ENCODE peak calls at places on chromosome 5, in ten cellular contexts. One of them, this sample, is unnamed.

GRCh38 chr5:55037046-55037771 is 13.2 kb downstream of the GZMK start:
- DNase-seq in AG08396: no peak
- DNase-seq in AG09319: no peak
- DNase-seq in NCI-H2171 treated with DMSO at 0.1 percent for 48 hours: no peak
- DNase-seq in left lung: no peak
- DNase-seq in breast epithelium: no peak
- DNase-seq in glutamatergic neuron: no peak
- DNase-seq in Peyer's patch: peak
- DNase-seq in neuronal stem cell: no peak
- DNase-seq in heart left ventricle: no peak
- DNase-seq in this sample: no peak

GRCh38 chr5:17359451-17359965 is 138.5 kb upstream of the TAF11L2 start:
- DNase-seq in neuronal stem cell: no peak
- DNase-seq in AG09319: peak
- DNase-seq in AG08396: peak
- DNase-seq in glutamatergic neuron: no peak
- DNase-seq in breast epithelium: no peak
- DNase-seq in left lung: no peak
- DNase-seq in heart left ventricle: no peak
- DNase-seq in Peyer's patch: no peak
- DNase-seq in NCI-H2171 treated with DMSO at 0.1 percent for 48 hours: no peak
- DNase-seq in this sample: no peak

GRCh38 chr5:65480306-65480865 is 1.3 kb downstream of the ADAMTS6 start:
- DNase-seq in neuronal stem cell: no peak
- DNase-seq in breast epithelium: peak
- DNase-seq in Peyer's patch: peak
- DNase-seq in glutamatergic neuron: peak
- DNase-seq in heart left ventricle: peak
- DNase-seq in AG08396: peak
- DNase-seq in AG09319: peak
- DNase-seq in NCI-H2171 treated with DMSO at 0.1 percent for 48 hours: peak
- DNase-seq in left lung: no peak
- DNase-seq in this sample: peak

GRCh38 chr5:141677415-141677814 is 4.6 kb downstream of the ARAP3 start:
- DNase-seq in NCI-H2171 treated with DMSO at 0.1 percent for 48 hours: no peak
- DNase-seq in heart left ventricle: no peak
- DNase-seq in left lung: no peak
- DNase-seq in AG08396: no peak
- DNase-seq in glutamatergic neuron: peak
- DNase-seq in AG09319: no peak
- DNase-seq in Peyer's patch: no peak
- DNase-seq in breast epithelium: no peak
- DNase-seq in neuronal stem cell: no peak
- DNase-seq in this sample: no peak

GRCh38 chr5:39547548-39548154 is 122.9 kb upstream of the DAB2 start:
- DNase-seq in AG08396: peak
- DNase-seq in neuronal stem cell: peak
- DNase-seq in NCI-H2171 treated with DMSO at 0.1 percent for 48 hours: peak
- DNase-seq in glutamatergic neuron: no peak
- DNase-seq in heart left ventricle: no peak
- DNase-seq in AG09319: peak
- DNase-seq in breast epithelium: no peak
- DNase-seq in left lung: no peak
- DNase-seq in Peyer's patch: no peak
- DNase-seq in this sample: peak

GRCh38 chr5:23727271-23727670 is 219.9 kb downstream of the PRDM9 start:
- DNase-seq in breast epithelium: no peak
- DNase-seq in heart left ventricle: no peak
- DNase-seq in AG08396: no peak
- DNase-seq in left lung: no peak
- DNase-seq in AG09319: no peak
- DNase-seq in neuronal stem cell: no peak
- DNase-seq in NCI-H2171 treated with DMSO at 0.1 percent for 48 hours: peak
- DNase-seq in Peyer's patch: no peak
- DNase-seq in glutamatergic neuron: no peak
- DNase-seq in this sample: no peak

GRCh38 chr5:73153513-73153912 is 19.5 kb upstream of the TMEM174 start:
- DNase-seq in breast epithelium: no peak
- DNase-seq in glutamatergic neuron: no peak
- DNase-seq in left lung: no peak
- DNase-seq in neuronal stem cell: no peak
- DNase-seq in heart left ventricle: no peak
- DNase-seq in NCI-H2171 treated with DMSO at 0.1 percent for 48 hours: no peak
- DNase-seq in Peyer's patch: no peak
- DNase-seq in AG09319: no peak
- DNase-seq in AG08396: no peak
- DNase-seq in this sample: no peak

GRCh38 chr5:136886623-136887022 is 521.3 kb upstream of the TRPC7 start:
- DNase-seq in Peyer's patch: no peak
- DNase-seq in AG08396: no peak
- DNase-seq in AG09319: no peak
- DNase-seq in glutamatergic neuron: no peak
- DNase-seq in NCI-H2171 treated with DMSO at 0.1 percent for 48 hours: no peak
- DNase-seq in left lung: no peak
- DNase-seq in heart left ventricle: no peak
- DNase-seq in neuronal stem cell: no peak
- DNase-seq in breast epithelium: no peak
- DNase-seq in this sample: no peak

GRCh38 chr5:93603711-93604118 is 20.7 kb downstream of the NR2F1 start:
- DNase-seq in left lung: no peak
- DNase-seq in Peyer's patch: no peak
- DNase-seq in breast epithelium: no peak
- DNase-seq in NCI-H2171 treated with DMSO at 0.1 percent for 48 hours: no peak
- DNase-seq in AG09319: no peak
- DNase-seq in neuronal stem cell: no peak
- DNase-seq in AG08396: peak
- DNase-seq in heart left ventricle: no peak
- DNase-seq in glutamatergic neuron: no peak
- DNase-seq in this sample: no peak

GRCh38 chr5:139461698-139462097 is 845 bp downstream of the ECSCR start:
- DNase-seq in left lung: peak
- DNase-seq in breast epithelium: no peak
- DNase-seq in NCI-H2171 treated with DMSO at 0.1 percent for 48 hours: no peak
- DNase-seq in heart left ventricle: peak
- DNase-seq in Peyer's patch: no peak
- DNase-seq in neuronal stem cell: no peak
- DNase-seq in AG08396: peak
- DNase-seq in AG09319: no peak
- DNase-seq in glutamatergic neuron: no peak
- DNase-seq in this sample: no peak

GRCh38 chr5:116002116-116002906 is 30.0 kb upstream of the ARL14EPL start:
- DNase-seq in neuronal stem cell: no peak
- DNase-seq in breast epithelium: no peak
- DNase-seq in AG08396: no peak
- DNase-seq in NCI-H2171 treated with DMSO at 0.1 percent for 48 hours: no peak
- DNase-seq in heart left ventricle: no peak
- DNase-seq in left lung: no peak
- DNase-seq in AG09319: no peak
- DNase-seq in glutamatergic neuron: no peak
- DNase-seq in Peyer's patch: no peak
- DNase-seq in this sample: no peak

GRCh38 chr5:43664641-43665040 is 61.7 kb downstream of the NNT start:
- DNase-seq in AG09319: no peak
- DNase-seq in glutamatergic neuron: no peak
- DNase-seq in NCI-H2171 treated with DMSO at 0.1 percent for 48 hours: no peak
- DNase-seq in heart left ventricle: no peak
- DNase-seq in AG08396: no peak
- DNase-seq in breast epithelium: no peak
- DNase-seq in left lung: no peak
- DNase-seq in Peyer's patch: no peak
- DNase-seq in neuronal stem cell: no peak
- DNase-seq in this sample: no peak

GRCh38 chr5:148561712-148562365 is 92.5 kb downstream of the HTR4 start:
- DNase-seq in neuronal stem cell: peak
- DNase-seq in glutamatergic neuron: no peak
- DNase-seq in heart left ventricle: no peak
- DNase-seq in Peyer's patch: no peak
- DNase-seq in breast epithelium: no peak
- DNase-seq in AG09319: no peak
- DNase-seq in left lung: no peak
- DNase-seq in AG08396: no peak
- DNase-seq in NCI-H2171 treated with DMSO at 0.1 percent for 48 hours: no peak
- DNase-seq in this sample: no peak

GRCh38 chr5:149274964-149275363 is 3.3 kb downstream of the AFAP1L1 start:
- DNase-seq in breast epithelium: no peak
- DNase-seq in AG08396: peak
- DNase-seq in NCI-H2171 treated with DMSO at 0.1 percent for 48 hours: no peak
- DNase-seq in Peyer's patch: no peak
- DNase-seq in left lung: no peak
- DNase-seq in heart left ventricle: no peak
- DNase-seq in neuronal stem cell: no peak
- DNase-seq in AG09319: no peak
- DNase-seq in glutamatergic neuron: no peak
- DNase-seq in this sample: no peak

GRCh38 chr5:135740475-135740874 is 94.0 kb upstream of the SLC25A48 start:
- DNase-seq in neuronal stem cell: no peak
- DNase-seq in breast epithelium: no peak
- DNase-seq in left lung: no peak
- DNase-seq in NCI-H2171 treated with DMSO at 0.1 percent for 48 hours: no peak
- DNase-seq in AG09319: no peak
- DNase-seq in heart left ventricle: no peak
- DNase-seq in Peyer's patch: no peak
- DNase-seq in AG08396: no peak
- DNase-seq in glutamatergic neuron: no peak
- DNase-seq in this sample: no peak

GRCh38 chr5:53424691-53425597 is 55.5 kb upstream of the FST start:
- DNase-seq in left lung: no peak
- DNase-seq in NCI-H2171 treated with DMSO at 0.1 percent for 48 hours: no peak
- DNase-seq in AG08396: no peak
- DNase-seq in neuronal stem cell: no peak
- DNase-seq in AG09319: no peak
- DNase-seq in glutamatergic neuron: no peak
- DNase-seq in heart left ventricle: no peak
- DNase-seq in breast epithelium: no peak
- DNase-seq in Peyer's patch: no peak
- DNase-seq in this sample: no peak

GRCh38 chr5:41524174-41524573 is 13.8 kb upstream of the PLCXD3 start:
- DNase-seq in heart left ventricle: no peak
- DNase-seq in glutamatergic neuron: no peak
- DNase-seq in AG09319: no peak
- DNase-seq in neuronal stem cell: no peak
- DNase-seq in left lung: no peak
- DNase-seq in Peyer's patch: no peak
- DNase-seq in AG08396: no peak
- DNase-seq in breast epithelium: no peak
- DNase-seq in NCI-H2171 treated with DMSO at 0.1 percent for 48 hours: no peak
- DNase-seq in this sample: peak

GRCh38 chr5:176157656-176158055 is 80.6 kb upstream of the SIMC1 start:
- DNase-seq in AG09319: no peak
- DNase-seq in left lung: no peak
- DNase-seq in neuronal stem cell: no peak
- DNase-seq in heart left ventricle: no peak
- DNase-seq in Peyer's patch: no peak
- DNase-seq in glutamatergic neuron: no peak
- DNase-seq in NCI-H2171 treated with DMSO at 0.1 percent for 48 hours: no peak
- DNase-seq in AG08396: peak
- DNase-seq in breast epithelium: no peak
- DNase-seq in this sample: no peak

GRCh38 chr5:170362102-170362501 is 27.1 kb downstream of the KCNMB1 start:
- DNase-seq in Peyer's patch: no peak
- DNase-seq in neuronal stem cell: no peak
- DNase-seq in AG09319: no peak
- DNase-seq in NCI-H2171 treated with DMSO at 0.1 percent for 48 hours: no peak
- DNase-seq in breast epithelium: no peak
- DNase-seq in AG08396: no peak
- DNase-seq in heart left ventricle: no peak
- DNase-seq in left lung: no peak
- DNase-seq in glutamatergic neuron: no peak
- DNase-seq in this sample: no peak

GRCh38 chr5:136203303-136203922 is 10.5 kb upstream of the SMIM32 start:
- DNase-seq in breast epithelium: no peak
- DNase-seq in left lung: no peak
- DNase-seq in glutamatergic neuron: no peak
- DNase-seq in heart left ventricle: no peak
- DNase-seq in NCI-H2171 treated with DMSO at 0.1 percent for 48 hours: no peak
- DNase-seq in Peyer's patch: no peak
- DNase-seq in neuronal stem cell: no peak
- DNase-seq in AG08396: no peak
- DNase-seq in AG09319: no peak
- DNase-seq in this sample: no peak

GRCh38 chr5:138274189-138274853 is at the start of gene GFRA3:
- DNase-seq in neuronal stem cell: peak
- DNase-seq in glutamatergic neuron: peak
- DNase-seq in left lung: peak
- DNase-seq in AG09319: no peak
- DNase-seq in Peyer's patch: no peak
- DNase-seq in heart left ventricle: peak
- DNase-seq in NCI-H2171 treated with DMSO at 0.1 percent for 48 hours: no peak
- DNase-seq in AG08396: peak
- DNase-seq in breast epithelium: no peak
- DNase-seq in this sample: no peak

GRCh38 chr5:133556551-133556950 is 55.8 kb downstream of the FSTL4 start:
- DNase-seq in glutamatergic neuron: no peak
- DNase-seq in breast epithelium: no peak
- DNase-seq in NCI-H2171 treated with DMSO at 0.1 percent for 48 hours: no peak
- DNase-seq in Peyer's patch: no peak
- DNase-seq in left lung: no peak
- DNase-seq in neuronal stem cell: no peak
- DNase-seq in AG09319: no peak
- DNase-seq in AG08396: no peak
- DNase-seq in heart left ventricle: no peak
- DNase-seq in this sample: no peak

GRCh38 chr5:158451203-158451982 is 592.4 kb upstream of the CLINT1 start:
- DNase-seq in neuronal stem cell: no peak
- DNase-seq in left lung: no peak
- DNase-seq in NCI-H2171 treated with DMSO at 0.1 percent for 48 hours: no peak
- DNase-seq in AG08396: no peak
- DNase-seq in Peyer's patch: no peak
- DNase-seq in heart left ventricle: no peak
- DNase-seq in AG09319: peak
- DNase-seq in breast epithelium: no peak
- DNase-seq in glutamatergic neuron: no peak
- DNase-seq in this sample: no peak

GRCh38 chr5:178327931-178328711 is 95.5 kb upstream of the PHYKPL start:
- DNase-seq in breast epithelium: no peak
- DNase-seq in left lung: peak
- DNase-seq in AG09319: no peak
- DNase-seq in glutamatergic neuron: no peak
- DNase-seq in NCI-H2171 treated with DMSO at 0.1 percent for 48 hours: no peak
- DNase-seq in heart left ventricle: peak
- DNase-seq in Peyer's patch: no peak
- DNase-seq in AG08396: no peak
- DNase-seq in neuronal stem cell: no peak
- DNase-seq in this sample: no peak

GRCh38 chr5:55226027-55226933 is 835 bp downstream of the MCIDAS start:
- DNase-seq in left lung: no peak
- DNase-seq in NCI-H2171 treated with DMSO at 0.1 percent for 48 hours: peak
- DNase-seq in Peyer's patch: no peak
- DNase-seq in AG09319: no peak
- DNase-seq in glutamatergic neuron: peak
- DNase-seq in breast epithelium: no peak
- DNase-seq in AG08396: peak
- DNase-seq in heart left ventricle: peak
- DNase-seq in neuronal stem cell: peak
- DNase-seq in this sample: no peak

GRCh38 chr5:39534701-39535100 is 109.9 kb upstream of the DAB2 start:
- DNase-seq in Peyer's patch: no peak
- DNase-seq in AG09319: no peak
- DNase-seq in breast epithelium: no peak
- DNase-seq in heart left ventricle: no peak
- DNase-seq in left lung: no peak
- DNase-seq in glutamatergic neuron: no peak
- DNase-seq in neuronal stem cell: no peak
- DNase-seq in NCI-H2171 treated with DMSO at 0.1 percent for 48 hours: no peak
- DNase-seq in AG08396: no peak
- DNase-seq in this sample: no peak

GRCh38 chr5:17216176-17216973 is 1.1 kb upstream of the BASP1 start:
- DNase-seq in heart left ventricle: peak
- DNase-seq in Peyer's patch: peak
- DNase-seq in left lung: peak
- DNase-seq in NCI-H2171 treated with DMSO at 0.1 percent for 48 hours: peak
- DNase-seq in breast epithelium: peak
- DNase-seq in AG09319: no peak
- DNase-seq in glutamatergic neuron: peak
- DNase-seq in neuronal stem cell: peak
- DNase-seq in AG08396: peak
- DNase-seq in this sample: peak

GRCh38 chr5:171322527-171322926 is 13.5 kb downstream of the TLX3 start:
- DNase-seq in heart left ventricle: no peak
- DNase-seq in NCI-H2171 treated with DMSO at 0.1 percent for 48 hours: no peak
- DNase-seq in left lung: no peak
- DNase-seq in Peyer's patch: no peak
- DNase-seq in AG08396: no peak
- DNase-seq in neuronal stem cell: no peak
- DNase-seq in glutamatergic neuron: no peak
- DNase-seq in breast epithelium: no peak
- DNase-seq in AG09319: no peak
- DNase-seq in this sample: no peak